ENCODE peak calls at places on chromosomes 13 and 19, in six cellular contexts. One of them, this sample, is unnamed.

GRCh38 chr19:27618006-27618405 is 1594.9 kb downstream of the UQCRFS1 start:
- DNase-seq in brain microvascular endothelial cell: no peak
- DNase-seq in CD8-positive, alpha-beta T cell: no peak
- DNase-seq in RWPE2: no peak
- DNase-seq in stomach: no peak
- DNase-seq in lower lobe of right lung: no peak
- DNase-seq in this sample: no peak

GRCh38 chr19:38425810-38426466 is at the start of gene RASGRP4:
- DNase-seq in brain microvascular endothelial cell: no peak
- DNase-seq in CD8-positive, alpha-beta T cell: no peak
- DNase-seq in RWPE2: no peak
- DNase-seq in stomach: no peak
- DNase-seq in lower lobe of right lung: peak; percentile 69
- DNase-seq in this sample: peak; percentile 58

GRCh38 chr19:6020972-6021805 is 43.2 kb upstream of the RANBP3 start:
- DNase-seq in brain microvascular endothelial cell: no peak
- DNase-seq in CD8-positive, alpha-beta T cell: no peak
- DNase-seq in RWPE2: no peak
- DNase-seq in stomach: peak; percentile 56
- DNase-seq in lower lobe of right lung: peak; percentile 32
- DNase-seq in this sample: no peak

GRCh38 chr19:19224150-19224851 is 12.5 kb downstream of the NCAN start:
- DNase-seq in brain microvascular endothelial cell: no peak
- DNase-seq in CD8-positive, alpha-beta T cell: no peak
- DNase-seq in RWPE2: no peak
- DNase-seq in stomach: no peak
- DNase-seq in lower lobe of right lung: no peak
- DNase-seq in this sample: no peak

GRCh38 chr19:55165952-55166529 is 372 bp downstream of the DNAAF3 start:
- DNase-seq in brain microvascular endothelial cell: peak; percentile 73
- DNase-seq in CD8-positive, alpha-beta T cell: no peak
- DNase-seq in RWPE2: no peak
- DNase-seq in stomach: peak; percentile 72
- DNase-seq in lower lobe of right lung: no peak
- DNase-seq in this sample: peak; percentile 78

GRCh38 chr13:27622102-27622820 is 569 bp downstream of the POLR1D start:
- DNase-seq in brain microvascular endothelial cell: no peak
- DNase-seq in CD8-positive, alpha-beta T cell: no peak
- DNase-seq in RWPE2: no peak
- DNase-seq in stomach: no peak
- DNase-seq in lower lobe of right lung: no peak
- DNase-seq in this sample: no peak

GRCh38 chr19:35704218-35704617 is at the start of gene ZBTB32:
- DNase-seq in brain microvascular endothelial cell: peak; percentile 56
- DNase-seq in CD8-positive, alpha-beta T cell: no peak
- DNase-seq in RWPE2: no peak
- DNase-seq in stomach: no peak
- DNase-seq in lower lobe of right lung: no peak
- DNase-seq in this sample: no peak

GRCh38 chr19:33641956-33642498 is 20.3 kb downstream of the CHST8 start:
- DNase-seq in brain microvascular endothelial cell: no peak
- DNase-seq in CD8-positive, alpha-beta T cell: no peak
- DNase-seq in RWPE2: peak; percentile 22
- DNase-seq in stomach: no peak
- DNase-seq in lower lobe of right lung: peak; percentile 32
- DNase-seq in this sample: peak; percentile 18

GRCh38 chr13:97030705-97031452 is 36.6 kb upstream of the OXGR1 start:
- DNase-seq in brain microvascular endothelial cell: peak; percentile 67
- DNase-seq in CD8-positive, alpha-beta T cell: no peak
- DNase-seq in RWPE2: no peak
- DNase-seq in stomach: no peak
- DNase-seq in lower lobe of right lung: no peak
- DNase-seq in this sample: no peak

GRCh38 chr13:36526897-36527296 is 94.6 kb downstream of the CCNA1 start:
- DNase-seq in brain microvascular endothelial cell: no peak
- DNase-seq in CD8-positive, alpha-beta T cell: no peak
- DNase-seq in RWPE2: no peak
- DNase-seq in stomach: no peak
- DNase-seq in lower lobe of right lung: peak; percentile 50
- DNase-seq in this sample: no peak

GRCh38 chr13:88162076-88162702 is 491.0 kb downstream of the SLITRK5 start:
- DNase-seq in brain microvascular endothelial cell: no peak
- DNase-seq in CD8-positive, alpha-beta T cell: no peak
- DNase-seq in RWPE2: no peak
- DNase-seq in stomach: no peak
- DNase-seq in lower lobe of right lung: no peak
- DNase-seq in this sample: no peak

GRCh38 chr13:95117092-95117491 is 184.2 kb downstream of the ABCC4 start:
- DNase-seq in brain microvascular endothelial cell: no peak
- DNase-seq in CD8-positive, alpha-beta T cell: no peak
- DNase-seq in RWPE2: no peak
- DNase-seq in stomach: no peak
- DNase-seq in lower lobe of right lung: no peak
- DNase-seq in this sample: no peak

GRCh38 chr19:3119782-3120380 is 16.0 kb upstream of the GNA15 start:
- DNase-seq in brain microvascular endothelial cell: no peak
- DNase-seq in CD8-positive, alpha-beta T cell: no peak
- DNase-seq in RWPE2: no peak
- DNase-seq in stomach: no peak
- DNase-seq in lower lobe of right lung: no peak
- DNase-seq in this sample: no peak

GRCh38 chr13:93625536-93625935 is 398.9 kb downstream of the GPC6 start:
- DNase-seq in brain microvascular endothelial cell: no peak
- DNase-seq in CD8-positive, alpha-beta T cell: no peak
- DNase-seq in RWPE2: no peak
- DNase-seq in stomach: no peak
- DNase-seq in lower lobe of right lung: no peak
- DNase-seq in this sample: no peak

DNA sequence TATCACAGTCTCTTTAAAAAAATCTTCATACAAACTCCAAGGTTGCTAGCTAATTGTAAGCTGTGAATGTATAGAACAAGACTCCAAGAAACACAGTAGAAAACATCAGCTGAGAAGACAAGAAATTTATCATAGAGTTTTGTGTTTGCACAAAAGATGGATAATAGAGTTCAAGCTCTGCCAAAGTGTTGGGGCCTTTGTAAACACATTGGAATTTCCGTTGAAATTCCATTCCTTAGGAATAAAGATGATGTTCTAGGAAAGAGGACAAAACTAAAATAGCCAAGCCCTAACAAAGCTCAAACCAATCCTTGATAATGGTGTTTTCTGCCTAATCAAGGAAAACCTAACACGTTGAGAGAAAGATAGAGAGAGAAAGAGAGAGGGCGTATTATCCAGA is 20.6 kb downstream of the LRRC63 start:
- DNase-seq in brain microvascular endothelial cell: no peak
- DNase-seq in CD8-positive, alpha-beta T cell: no peak
- DNase-seq in RWPE2: no peak
- DNase-seq in stomach: no peak
- DNase-seq in lower lobe of right lung: no peak
- DNase-seq in this sample: no peak
- TF ChIP-seq CTCF in brain microvascular endothelial cell: no peak
- TF ChIP-seq CTCF in CD8-positive, alpha-beta T cell: no peak
- TF ChIP-seq CTCF in RWPE2: no peak
- TF ChIP-seq CTCF in stomach: no peak
- TF ChIP-seq CTCF in lower lobe of right lung: no peak
- TF ChIP-seq CTCF in this sample: no peak

GRCh38 chr13:29840585-29840984 is 9.8 kb downstream of the UBL3 start:
- DNase-seq in brain microvascular endothelial cell: no peak
- DNase-seq in CD8-positive, alpha-beta T cell: no peak
- DNase-seq in RWPE2: no peak
- DNase-seq in stomach: no peak
- DNase-seq in lower lobe of right lung: no peak
- DNase-seq in this sample: no peak
- H3K27ac ChIP-seq in brain microvascular endothelial cell: no peak overlapping the region
- H3K27ac ChIP-seq in CD8-positive, alpha-beta T cell: no peak overlapping the region
- H3K27ac ChIP-seq in RWPE2: no peak overlapping the region
- H3K27ac ChIP-seq in stomach: no peak overlapping the region
- H3K27ac ChIP-seq in lower lobe of right lung: no peak overlapping the region
- H3K27ac ChIP-seq in this sample: no peak overlapping the region

GRCh38 chr19:4691383-4691782 is 21.2 kb upstream of the MYDGF start:
- DNase-seq in brain microvascular endothelial cell: no peak
- DNase-seq in CD8-positive, alpha-beta T cell: no peak
- DNase-seq in RWPE2: no peak
- DNase-seq in stomach: no peak
- DNase-seq in lower lobe of right lung: peak; percentile 84
- DNase-seq in this sample: no peak
- H3K4me3 ChIP-seq in brain microvascular endothelial cell: no peak overlapping the region
- H3K4me3 ChIP-seq in CD8-positive, alpha-beta T cell: no peak overlapping the region
- H3K4me3 ChIP-seq in RWPE2: no peak overlapping the region
- H3K4me3 ChIP-seq in stomach: no peak overlapping the region
- H3K4me3 ChIP-seq in lower lobe of right lung: no peak overlapping the region
- H3K4me3 ChIP-seq in this sample: no peak overlapping the region

GRCh38 chr19:46373573-46374359 is 26.9 kb downstream of the PPP5C start:
- DNase-seq in brain microvascular endothelial cell: peak; percentile 68
- DNase-seq in CD8-positive, alpha-beta T cell: no peak
- DNase-seq in RWPE2: peak; percentile 99
- DNase-seq in stomach: peak; percentile 99
- DNase-seq in lower lobe of right lung: peak; percentile 93
- DNase-seq in this sample: no peak
- TF ChIP-seq CTCF in brain microvascular endothelial cell: peak; percentile 2
- TF ChIP-seq CTCF in CD8-positive, alpha-beta T cell: no peak
- TF ChIP-seq CTCF in RWPE2: peak; percentile 36
- TF ChIP-seq CTCF in stomach: no peak
- TF ChIP-seq CTCF in lower lobe of right lung: no peak
- TF ChIP-seq CTCF in this sample: no peak

GRCh38 chr19:42097461-42097860 is 21.5 kb downstream of the ZNF574 start:
- DNase-seq in brain microvascular endothelial cell: no peak
- DNase-seq in CD8-positive, alpha-beta T cell: no peak
- DNase-seq in RWPE2: no peak
- DNase-seq in stomach: no peak
- DNase-seq in lower lobe of right lung: no peak
- DNase-seq in this sample: no peak

GRCh38 chr19:42096255-42096837 is 20.4 kb downstream of the ZNF574 start:
- DNase-seq in brain microvascular endothelial cell: no peak
- DNase-seq in CD8-positive, alpha-beta T cell: no peak
- DNase-seq in RWPE2: no peak
- DNase-seq in stomach: no peak
- DNase-seq in lower lobe of right lung: no peak
- DNase-seq in this sample: no peak

GRCh38 chr19:42098781-42099180 is 22.8 kb downstream of the ZNF574 start:
- DNase-seq in brain microvascular endothelial cell: no peak
- DNase-seq in CD8-positive, alpha-beta T cell: no peak
- DNase-seq in RWPE2: no peak
- DNase-seq in stomach: no peak
- DNase-seq in lower lobe of right lung: no peak
- DNase-seq in this sample: no peak

GRCh38 chr19:42102877-42103276 is 26.9 kb downstream of the ZNF574 start:
- DNase-seq in brain microvascular endothelial cell: no peak
- DNase-seq in CD8-positive, alpha-beta T cell: no peak
- DNase-seq in RWPE2: no peak
- DNase-seq in stomach: no peak
- DNase-seq in lower lobe of right lung: no peak
- DNase-seq in this sample: no peak

GRCh38 chr19:42099336-42099925 is 23.5 kb downstream of the ZNF574 start:
- DNase-seq in brain microvascular endothelial cell: no peak
- DNase-seq in CD8-positive, alpha-beta T cell: no peak
- DNase-seq in RWPE2: no peak
- DNase-seq in stomach: no peak
- DNase-seq in lower lobe of right lung: no peak
- DNase-seq in this sample: no peak
- H3K27ac ChIP-seq in brain microvascular endothelial cell: no peak overlapping the region
- H3K27ac ChIP-seq in CD8-positive, alpha-beta T cell: no peak overlapping the region
- H3K27ac ChIP-seq in RWPE2: peak overlapping the region; percentile 18
- H3K27ac ChIP-seq in stomach: no peak overlapping the region
- H3K27ac ChIP-seq in lower lobe of right lung: no peak overlapping the region
- H3K27ac ChIP-seq in this sample: no peak overlapping the region

GRCh38 chr19:17522988-17523872 is 11.8 kb downstream of the PGLS start:
- DNase-seq in brain microvascular endothelial cell: no peak
- DNase-seq in CD8-positive, alpha-beta T cell: no peak
- DNase-seq in RWPE2: no peak
- DNase-seq in stomach: peak; percentile 49
- DNase-seq in lower lobe of right lung: peak; percentile 85
- DNase-seq in this sample: peak; percentile 95

GRCh38 chr19:17524651-17525050 is 13.2 kb downstream of the PGLS start:
- DNase-seq in brain microvascular endothelial cell: no peak
- DNase-seq in CD8-positive, alpha-beta T cell: no peak
- DNase-seq in RWPE2: no peak
- DNase-seq in stomach: no peak
- DNase-seq in lower lobe of right lung: no peak
- DNase-seq in this sample: no peak

GRCh38 chr19:17517898-17518297 is 6.4 kb downstream of the PGLS start:
- DNase-seq in brain microvascular endothelial cell: no peak
- DNase-seq in CD8-positive, alpha-beta T cell: no peak
- DNase-seq in RWPE2: no peak
- DNase-seq in stomach: no peak
- DNase-seq in lower lobe of right lung: no peak
- DNase-seq in this sample: no peak

GRCh38 chr19:17519967-17520366 is 8.5 kb downstream of the PGLS start:
- DNase-seq in brain microvascular endothelial cell: no peak
- DNase-seq in CD8-positive, alpha-beta T cell: no peak
- DNase-seq in RWPE2: no peak
- DNase-seq in stomach: no peak
- DNase-seq in lower lobe of right lung: no peak
- DNase-seq in this sample: no peak

DNA sequence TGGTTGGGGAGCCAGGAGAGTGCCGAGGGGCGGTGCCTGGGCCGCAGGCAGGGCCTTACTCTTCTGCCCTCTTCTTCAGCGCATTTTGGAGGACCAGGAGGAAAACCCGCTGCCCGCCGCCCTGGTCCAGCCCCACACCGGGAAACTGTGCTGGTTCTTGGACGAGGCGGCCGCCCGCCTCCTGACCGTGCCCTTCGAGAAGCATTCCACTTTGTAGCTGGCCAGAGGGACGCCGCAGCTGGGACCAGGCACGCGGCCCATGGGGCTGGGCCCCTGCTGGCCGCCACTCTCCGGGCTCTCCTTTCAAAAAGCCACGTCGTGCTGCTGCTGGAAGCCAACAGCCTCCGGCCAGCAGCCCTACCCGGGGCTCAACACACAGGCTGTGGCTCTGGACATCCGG is 9.4 kb downstream of the PGLS start:
- DNase-seq in brain microvascular endothelial cell: no peak
- DNase-seq in CD8-positive, alpha-beta T cell: no peak
- DNase-seq in RWPE2: no peak
- DNase-seq in stomach: no peak
- DNase-seq in lower lobe of right lung: no peak
- DNase-seq in this sample: no peak
- H3K4me3 ChIP-seq in brain microvascular endothelial cell: no peak overlapping the region
- H3K4me3 ChIP-seq in CD8-positive, alpha-beta T cell: no peak overlapping the region
- H3K4me3 ChIP-seq in RWPE2: no peak overlapping the region
- H3K4me3 ChIP-seq in stomach: no peak overlapping the region
- H3K4me3 ChIP-seq in lower lobe of right lung: no peak overlapping the region
- H3K4me3 ChIP-seq in this sample: no peak overlapping the region

DNA sequence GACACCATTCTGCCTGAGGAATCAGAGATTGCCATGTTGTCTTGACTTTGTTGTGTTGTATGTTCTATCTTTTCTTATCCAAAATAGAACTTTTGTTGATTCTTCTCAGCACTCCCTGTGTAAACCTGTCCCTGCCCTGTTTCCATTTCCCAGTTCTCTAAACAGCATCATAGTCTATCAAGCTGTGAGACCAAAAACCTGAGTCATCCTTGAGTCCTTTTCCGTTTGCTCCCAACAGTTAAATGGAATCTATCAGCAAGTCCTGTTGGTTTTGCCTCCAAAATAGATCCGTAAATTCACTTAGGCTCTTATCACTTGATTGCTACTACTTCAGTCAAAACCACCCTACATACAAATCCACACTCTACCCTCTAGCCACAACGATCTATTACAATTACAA is 667.1 kb downstream of the PCDH9 start:
- DNase-seq in brain microvascular endothelial cell: no peak
- DNase-seq in CD8-positive, alpha-beta T cell: no peak
- DNase-seq in RWPE2: no peak
- DNase-seq in stomach: no peak
- DNase-seq in lower lobe of right lung: no peak
- DNase-seq in this sample: no peak
- TF ChIP-seq CTCF in brain microvascular endothelial cell: no peak
- TF ChIP-seq CTCF in CD8-positive, alpha-beta T cell: no peak
- TF ChIP-seq CTCF in RWPE2: no peak
- TF ChIP-seq CTCF in stomach: no peak
- TF ChIP-seq CTCF in lower lobe of right lung: no peak
- TF ChIP-seq CTCF in this sample: no peak

This sample was measured in Peyer's patch.